ENCODE peak calls at places on chromosomes 7 and 10, in seven cellular contexts. O, L, R, J, H, V and F are unnamed samples.

GRCh38 chr10:47307381-47307780 is 7.4 kb downstream of the GDF10 start:
- DNase-seq in O (no peak), H (no peak), J (no peak), L (no peak), R (no peak), V (no peak), F (no peak)

GRCh38 chr10:122126763-122127659 is 138.0 kb downstream of the TACC2 start:
- DNase-seq in R (no peak), L (peak; percentile 71), H (no peak), O (peak; percentile 52), V (no peak), J (no peak), F (no peak)

GRCh38 chr10:7561216-7561893 is 105.4 kb downstream of the ITIH5 start:
- DNase-seq in V (peak; percentile 6), R (no peak), L (no peak), J (no peak), O (no peak), H (no peak), F (no peak)

GRCh38 chr10:110042181-110042580 is 34.4 kb downstream of the ADD3 start:
- DNase-seq in L (no peak), J (no peak), H (no peak), R (no peak), V (no peak), O (no peak), F (no peak)

GRCh38 chr7:25851332-25852248 is 300.4 kb upstream of the NFE2L3 start:
- DNase-seq in V (peak; percentile 74), O (peak; percentile 80), R (peak; percentile 54), H (peak; percentile 86), L (no peak), J (peak; percentile 90), F (peak; percentile 57)

GRCh38 chr7:111229181-111229740 is 138.3 kb downstream of the LRRN3 start:
- DNase-seq in H (no peak), R (no peak), V (no peak), O (no peak), J (no peak), L (no peak), F (no peak)

GRCh38 chr7:70738486-70738885 is 393.5 kb upstream of the GALNT17 start:
- DNase-seq in L (no peak), R (no peak), V (no peak), O (no peak), J (no peak), H (no peak), F (no peak)

GRCh38 chr10:116001976-116002375 is 271.0 kb downstream of the GFRA1 start:
- DNase-seq in L (no peak), V (no peak), O (no peak), J (no peak), H (no peak), R (no peak), F (no peak)

GRCh38 chr10:131257027-131257426 is 54.5 kb downstream of the TCERG1L start:
- DNase-seq in O (no peak), H (peak; percentile 35), V (no peak), J (no peak), L (no peak), R (no peak), F (no peak)

GRCh38 chr10:118922226-118922625 is 107.3 kb upstream of the NANOS1 start:
- DNase-seq in R (no peak), L (peak; percentile 31), J (no peak), O (no peak), V (no peak), H (no peak), F (no peak)

GRCh38 chr7:114548576-114548975 is 134.0 kb downstream of the FOXP2 start:
- DNase-seq in R (no peak), J (no peak), V (no peak), H (no peak), O (no peak), L (no peak), F (no peak)

GRCh38 chr10:79331709-79332108 is 15.6 kb upstream of the PPIF start:
- DNase-seq in R (peak; percentile 92), J (no peak), H (no peak), L (peak; percentile 65), O (peak; percentile 78), V (no peak), F (no peak)

GRCh38 chr10:46520941-46521340 is 35.5 kb downstream of the GPRIN2 start:
- DNase-seq in H (peak; percentile 64), L (no peak), J (peak; percentile 53), O (peak; percentile 28), R (no peak), V (peak; percentile 60), F (peak; percentile 72)

GRCh38 chr10:4931587-4931986 is 31.6 kb upstream of the AKR1C1 start:
- DNase-seq in R (no peak), O (no peak), H (no peak), J (no peak), V (no peak), L (no peak), F (no peak)

GRCh38 chr7:34564091-34564490 is 93.9 kb upstream of the NPSR1 start:
- DNase-seq in O (no peak), J (no peak), V (no peak), R (no peak), L (no peak), H (no peak), F (no peak)

GRCh38 chr10:99619090-99619800 is 994 bp downstream of the SLC25A28 start:
- DNase-seq in L (no peak), V (no peak), H (no peak), R (no peak), O (no peak), J (no peak), F (no peak)

GRCh38 chr7:6106140-6106904 is 75.1 kb downstream of the ANKRD61 start:
- DNase-seq in O (peak; percentile 37), R (peak; percentile 28), J (peak; percentile 28), V (no peak), H (peak; percentile 57), L (no peak), F (peak; percentile 40)

GRCh38 chr7:1557006-1557405 is 1.0 kb upstream of the TMEM184A start:
- DNase-seq in J (no peak), O (no peak), L (no peak), H (no peak), V (no peak), R (no peak), F (no peak)

GRCh38 chr7:2006921-2007381 is 225.8 kb downstream of the MAD1L1 start:
- DNase-seq in J (no peak), V (no peak), L (no peak), R (no peak), H (peak; percentile 43), O (peak; percentile 24), F (no peak)